ENCODE peak calls at places on chromosomes 4 and X, in six cellular contexts. C is A549; U is heart right ventricle; G is sciatic nerve; W is lung; T is activated CD4-positive, alpha-beta T cell treated with anti-CD3 and anti-CD28 coated beads, Interleukin-2, amount 10 ng/mL, durations not matched to agents 7 days and 5 days. X is an unnamed sample.

GRCh38 chr4:105990933-105991332 is 95.7 kb downstream of the NPNT start:
- DNase-seq in T (no peak), U (peak; percentile 85), G (peak; percentile 66), C (no peak), W (peak; percentile 71), X (peak; percentile 78)

GRCh38 chr4:5378002-5378401 is 326.7 kb downstream of the STK32B start:
- DNase-seq in U (no peak), T (no peak), G (no peak), C (no peak), W (no peak), X (no peak)

GRCh38 chr4:4995866-4996265 is 23.4 kb downstream of the CYTL1 start:
- DNase-seq in U (no peak), W (no peak), T (no peak), C (no peak), G (no peak), X (no peak)

GRCh38 chrX:41144873-41145272 is 59.6 kb downstream of the USP9X start:
- DNase-seq in W (no peak), U (no peak), G (no peak), T (no peak), C (no peak), X (no peak)

GRCh38 chrX:116009871-116010710 is 160.5 kb upstream of the AGTR2 start:
- DNase-seq in U (peak; percentile 5), W (peak; percentile 57), G (no peak), C (no peak), T (no peak), X (peak; percentile 59)

GRCh38 chr4:158315706-158316105 is 105.4 kb downstream of the TMEM144 start:
- DNase-seq in C (no peak), T (no peak), W (no peak), U (no peak), G (no peak), X (no peak)

GRCh38 chrX:50431623-50432022 is 39.0 kb downstream of the DGKK start:
- DNase-seq in C (no peak), T (no peak), W (no peak), G (no peak), U (no peak), X (no peak)

GRCh38 chrX:11180571-11180970 is 69.4 kb downstream of the HCCS start:
- DNase-seq in C (no peak), U (no peak), T (no peak), G (no peak), W (no peak), X (no peak)

GRCh38 chr4:182017038-182017437 is 226.2 kb upstream of the TENM3 start:
- DNase-seq in U (no peak), G (no peak), T (no peak), C (no peak), W (no peak), X (no peak)

GRCh38 chr4:104491826-104492771 is 2.6 kb downstream of the CXXC4 start:
- DNase-seq in C (peak; percentile 4), G (no peak), W (no peak), U (no peak), T (no peak), X (no peak)

GRCh38 chr4:151942971-151943370 is 182.2 kb upstream of the GATB start:
- DNase-seq in G (no peak), C (no peak), W (no peak), U (no peak), T (no peak), X (no peak)

GRCh38 chrX:47518105-47518504 is 35.1 kb upstream of the ZNF41 start:
- DNase-seq in W (no peak), C (no peak), G (no peak), T (no peak), U (no peak), X (no peak)

GRCh38 chr4:140212646-140213045 is 58.7 kb upstream of the MAML3 start:
- DNase-seq in T (no peak), G (no peak), W (no peak), U (no peak), C (no peak), X (no peak)

GRCh38 chrX:148192547-148192946 is 211.4 kb downstream of the FMR1NB start:
- DNase-seq in G (no peak), U (no peak), C (no peak), W (no peak), T (no peak), X (no peak)

GRCh38 chrX:27746516-27746915 is 61.3 kb upstream of the MAGEB10 start:
- DNase-seq in C (no peak), T (no peak), W (no peak), U (no peak), G (no peak), X (no peak)

GRCh38 chr4:83212041-83212851 is 72.4 kb downstream of the COQ2 start:
- DNase-seq in W (no peak), T (peak; percentile 82), C (no peak), G (no peak), U (no peak), X (no peak)

GRCh38 chr4:78922207-78922606 is 17.0 kb downstream of the PAQR3 start:
- DNase-seq in W (no peak), C (no peak), U (no peak), G (no peak), T (no peak), X (no peak)

GRCh38 chrX:49176421-49177326 is 5.0 kb downstream of the PLP2 start:
- DNase-seq in C (no peak), U (no peak), T (no peak), G (peak; percentile 60), W (peak; percentile 51), X (peak; percentile 75)

GRCh38 chr4:169024762-169025161 is 14.7 kb upstream of the CBR4 start:
- DNase-seq in T (peak; percentile 7), C (peak; percentile 21), U (no peak), G (no peak), W (no peak), X (no peak)

GRCh38 chrX:101191217-101191750 is 28.3 kb upstream of the DRP2 start:
- DNase-seq in U (peak; percentile 20), T (no peak), C (no peak), G (peak; percentile 56), W (no peak), X (peak; percentile 46)

GRCh38 chr4:172708184-172708583 is 460.4 kb upstream of the GALNT7 start:
- DNase-seq in T (no peak), C (no peak), U (no peak), G (no peak), W (no peak), X (no peak)